ENCODE peak calls at places on chromosomes 2 and 18, in ten cellular contexts. R is thoracic aorta; O is mammary epithelial cell; T is DMS153; P is kidney; K is left ventricle myocardium superior; W is activated T-cell treated with anti-CD3 and anti-CD28 coated beads for 48 hours; M is type B pancreatic cell; Z is NCI-H1436; J is activated CD4-positive, alpha-beta T cell treated with anti-CD3 and anti-CD28 coated beads, Interleukin-2, amount 50 U/mL, for 48 hours. H is an unnamed sample.

GRCh38 chr2:67566292-67566691 is 169.2 kb downstream of the ETAA1 start:
- DNase-seq in R (no peak), O (peak), T (no peak), P (no peak), K (no peak), W (no peak), M (no peak), Z (no peak), J (no peak), H (no peak)

GRCh38 chr18:22643731-22644130 is 226.0 kb upstream of the CTAGE1 start:
- DNase-seq in R (no peak), O (no peak), T (no peak), P (no peak), K (no peak), W (no peak), M (no peak), Z (no peak), J (no peak), H (no peak)

GRCh38 chr18:38545071-38545470 is 979.5 kb upstream of the CELF4 start:
- DNase-seq in R (no peak), O (peak), T (no peak), P (no peak), K (no peak), W (no peak), M (no peak), Z (no peak), J (peak), H (no peak)

GRCh38 chr2:201406077-201406662 is 45.1 kb downstream of the TRAK2 start:
- DNase-seq in R (no peak), O (peak), T (no peak), P (no peak), K (no peak), W (no peak), M (no peak), Z (no peak), J (no peak), H (no peak)

GRCh38 chr2:128291161-128291843 is 27.4 kb downstream of the HS6ST1 start:
- DNase-seq in R (no peak), O (no peak), T (no peak), P (no peak), K (peak), W (no peak), M (no peak), Z (no peak), J (no peak), H (no peak)

GRCh38 chr2:236309669-236310029 is 45.4 kb upstream of the ASB18 start:
- DNase-seq in R (no peak), O (peak), T (no peak), P (no peak), K (no peak), W (no peak), M (no peak), Z (no peak), J (no peak), H (peak)

GRCh38 chr18:564708-565561 is 15.2 kb upstream of the CETN1 start:
- DNase-seq in R (no peak), O (no peak), T (no peak), P (no peak), K (no peak), W (no peak), M (no peak), Z (no peak), J (no peak), H (no peak)

GRCh38 chr18:24031318-24031717 is 16.8 kb downstream of the TTC39C start:
- DNase-seq in R (no peak), O (no peak), T (peak), P (no peak), K (no peak), W (no peak), M (no peak), Z (no peak), J (no peak), H (no peak)

GRCh38 chr18:63199743-63200241 is 119.8 kb downstream of the BCL2 start:
- DNase-seq in R (no peak), O (no peak), T (no peak), P (no peak), K (no peak), W (no peak), M (no peak), Z (no peak), J (peak), H (no peak)

GRCh38 chr18:68456985-68457384 is 257.9 kb downstream of the TMX3 start:
- DNase-seq in R (no peak), O (no peak), T (no peak), P (no peak), K (no peak), W (no peak), M (no peak), Z (no peak), J (no peak), H (no peak)

GRCh38 chr2:2842466-2842865 is 511.4 kb upstream of the MYT1L start:
- DNase-seq in R (no peak), O (no peak), T (no peak), P (no peak), K (no peak), W (no peak), M (peak), Z (no peak), J (no peak), H (no peak)

GRCh38 chr18:55078289-55078916 is 119.1 kb upstream of the CCDC68 start:
- DNase-seq in R (no peak), O (no peak), T (no peak), P (no peak), K (no peak), W (no peak), M (no peak), Z (no peak), J (no peak), H (no peak)

GRCh38 chr18:59149007-59149406 is 9.3 kb downstream of the SEC11C start:
- DNase-seq in R (no peak), O (no peak), T (no peak), P (no peak), K (no peak), W (no peak), M (no peak), Z (no peak), J (peak), H (no peak)

GRCh38 chr2:195445639-195446038 is 211.4 kb upstream of the SLC39A10 start:
- DNase-seq in R (no peak), O (no peak), T (no peak), P (no peak), K (no peak), W (no peak), M (no peak), Z (no peak), J (no peak), H (no peak)

GRCh38 chr2:226116346-226116745 is 683.3 kb downstream of the IRS1 start:
- DNase-seq in R (no peak), O (no peak), T (no peak), P (no peak), K (no peak), W (no peak), M (no peak), Z (no peak), J (no peak), H (no peak)

GRCh38 chr2:231008131-231008530 is 12.2 kb downstream of the SPATA3 start:
- DNase-seq in R (no peak), O (no peak), T (no peak), P (no peak), K (no peak), W (no peak), M (no peak), Z (no peak), J (no peak), H (no peak)

GRCh38 chr2:42021490-42021889 is 26.3 kb upstream of the PKDCC start:
- DNase-seq in R (no peak), O (no peak), T (no peak), P (no peak), K (peak), W (no peak), M (no peak), Z (no peak), J (no peak), H (no peak)

GRCh38 chr2:60383421-60384117 is 169.9 kb downstream of the BCL11A start:
- DNase-seq in R (no peak), O (no peak), T (no peak), P (no peak), K (no peak), W (no peak), M (no peak), Z (no peak), J (no peak), H (no peak)

GRCh38 chr18:55420665-55420964 is 167.4 kb downstream of the TCF4 start:
- DNase-seq in R (no peak), O (no peak), T (no peak), P (no peak), K (no peak), W (no peak), M (no peak), Z (no peak), J (no peak), H (no peak)

GRCh38 chr18:44051088-44051487 is 629.6 kb upstream of the SETBP1 start:
- DNase-seq in R (no peak), O (no peak), T (no peak), P (no peak), K (no peak), W (no peak), M (no peak), Z (peak), J (no peak), H (no peak)

GRCh38 chr2:204625135-204625534 is 79.9 kb downstream of the PARD3B start:
- DNase-seq in R (no peak), O (peak), T (peak), P (no peak), K (no peak), W (no peak), M (no peak), Z (no peak), J (no peak), H (no peak)